ENCODE peak calls at places on chromosome 22, in five cellular contexts. O, X, I, B and P are unnamed samples.

GRCh38 chr22:38724926-38725571 is 19.3 kb downstream of the GTPBP1 start:
- DNase-seq in O (peak; percentile 46), B (no peak), X (no peak), I (no peak), P (no peak)

GRCh38 chr22:50269573-50270301 is 443 bp downstream of the MAPK11 start:
- DNase-seq in B (peak; percentile 72), O (peak; percentile 67), X (no peak), I (no peak), P (no peak)

GRCh38 chr22:32076726-32077550 is 33.9 kb downstream of the SLC5A1 start:
- DNase-seq in O (no peak), X (no peak), B (no peak), I (no peak), P (no peak)

GRCh38 chr22:17257578-17257977 is 38.3 kb upstream of the ADA2 start:
- DNase-seq in X (no peak), O (peak; percentile 89), B (no peak), I (no peak), P (no peak)

GRCh38 chr22:39220897-39221850 is 23.6 kb downstream of the PDGFB start:
- DNase-seq in I (no peak), B (no peak), O (no peak), X (no peak), P (no peak)

GRCh38 chr22:47631571-47632102 is 869.2 kb downstream of the TBC1D22A start:
- DNase-seq in B (no peak), I (no peak), O (no peak), X (no peak), P (no peak)

GRCh38 chr22:50622723-50623327 is 5.1 kb downstream of the ARSA start:
- DNase-seq in X (peak; percentile 34), I (no peak), O (no peak), B (no peak), P (no peak)

GRCh38 chr22:30636226-30637077 is 871 bp downstream of the SLC35E4 start:
- DNase-seq in X (no peak), I (no peak), B (no peak), O (peak; percentile 70), P (peak; percentile 71)

GRCh38 chr22:39598017-39598965 is 27.7 kb downstream of the CACNA1I start:
- DNase-seq in X (no peak), O (no peak), B (peak; percentile 78), I (no peak), P (no peak)

GRCh38 chr22:36212896-36213295 is 11.3 kb upstream of the APOL4 start:
- DNase-seq in X (no peak), B (no peak), I (no peak), O (no peak), P (no peak)

GRCh38 chr22:38653741-38654140 is 2.5 kb downstream of the FAM227A start:
- DNase-seq in O (no peak), I (no peak), B (no peak), X (no peak), P (no peak)

GRCh38 chr22:23073506-23074229 is 3.3 kb downstream of the GNAZ start:
- DNase-seq in O (no peak), I (no peak), X (no peak), B (no peak), P (peak; percentile 7)

GRCh38 chr22:17890245-17890671 is 116.0 kb upstream of the BID start:
- DNase-seq in I (no peak), X (no peak), B (no peak), O (no peak), P (peak; percentile 85)